ENCODE peak calls at places on chromosomes 12 and 14, in eight cellular contexts. N, L, H, R, I, V, X and E are unnamed samples.

GRCh38 chr14:93549578-93549977 is 118.8 kb downstream of the UNC79 start:
- DNase-seq in N (no peak), L (no peak), H (peak; percentile 15), R (no peak), I (no peak), V (peak; percentile 45), X (no peak), E (no peak)

GRCh38 chr14:64684091-64684490 is 20.1 kb upstream of the PLEKHG3 start:
- DNase-seq in N (no peak), L (no peak), H (no peak), R (no peak), I (no peak), V (no peak), X (peak; percentile 24), E (no peak)

GRCh38 chr14:103395245-103395644 is 10.0 kb downstream of the MARK3 start:
- DNase-seq in N (peak; percentile 21), L (no peak), H (no peak), R (peak; percentile 49), I (no peak), V (no peak), X (no peak), E (no peak)

GRCh38 chr14:64879635-64880381 is at the start of gene SPTB:
- DNase-seq in N (peak; percentile 32), L (no peak), H (no peak), R (no peak), I (peak; percentile 47), V (peak; percentile 28), X (peak; percentile 79), E (no peak)

GRCh38 chr14:26873556-26873955 is 275.7 kb upstream of the NOVA1 start:
- DNase-seq in N (no peak), L (no peak), H (no peak), R (no peak), I (no peak), V (no peak), X (no peak), E (no peak)

GRCh38 chr14:93113678-93114067 is 2.1 kb downstream of the ITPK1 start:
- DNase-seq in N (no peak), L (no peak), H (no peak), R (no peak), I (no peak), V (no peak), X (no peak), E (no peak)

GRCh38 chr12:57238854-57239554 is 9.5 kb downstream of the SHMT2 start:
- DNase-seq in N (peak; percentile 84), L (no peak), H (peak; percentile 90), R (peak; percentile 48), I (peak; percentile 69), V (peak; percentile 92), X (peak; percentile 91), E (peak; percentile 88)

GRCh38 chr12:22282283-22282682 is 52.2 kb downstream of the ST8SIA1 start:
- DNase-seq in N (no peak), L (no peak), H (no peak), R (no peak), I (no peak), V (no peak), X (no peak), E (no peak)

GRCh38 chr12:75666980-75667359 is 155.6 kb upstream of the KRR1 start:
- DNase-seq in N (no peak), L (no peak), H (no peak), R (no peak), I (no peak), V (peak; percentile 27), X (no peak), E (no peak)

GRCh38 chr14:81298122-81298521 is 77.4 kb upstream of the GTF2A1 start:
- DNase-seq in N (no peak), L (no peak), H (no peak), R (no peak), I (no peak), V (no peak), X (no peak), E (no peak)

GRCh38 chr14:90514015-90514398 is 117.2 kb downstream of the CALM1 start:
- DNase-seq in N (no peak), L (no peak), H (no peak), R (no peak), I (no peak), V (no peak), X (no peak), E (no peak)

GRCh38 chr14:77278461-77279230 is 7.6 kb upstream of the NGB start:
- DNase-seq in N (no peak), L (no peak), H (no peak), R (no peak), I (no peak), V (no peak), X (no peak), E (no peak)

GRCh38 chr12:124428792-124429281 is 133.9 kb downstream of the RFLNA start:
- DNase-seq in N (no peak), L (no peak), H (no peak), R (no peak), I (no peak), V (no peak), X (no peak), E (no peak)

GRCh38 chr14:23171251-23171975 is 12.0 kb downstream of the SLC7A8 start:
- DNase-seq in N (no peak), L (no peak), H (no peak), R (no peak), I (no peak), V (no peak), X (no peak), E (no peak)

GRCh38 chr12:70644836-70645235 is 7.6 kb upstream of the PTPRB start:
- DNase-seq in N (no peak), L (no peak), H (no peak), R (no peak), I (no peak), V (no peak), X (no peak), E (no peak)

GRCh38 chr12:96862326-96862725 is 44.7 kb upstream of the NEDD1 start:
- DNase-seq in N (no peak), L (no peak), H (no peak), R (no peak), I (no peak), V (no peak), X (no peak), E (no peak)

GRCh38 chr12:5022465-5023061 is 21.1 kb upstream of the KCNA5 start:
- DNase-seq in N (peak; percentile 13), L (no peak), H (peak; percentile 65), R (no peak), I (no peak), V (peak; percentile 11), X (no peak), E (no peak)

GRCh38 chr12:116879509-116880212 is 1.6 kb downstream of the HRK start:
- DNase-seq in N (no peak), L (no peak), H (peak; percentile 60), R (peak; percentile 37), I (no peak), V (no peak), X (no peak), E (no peak)

GRCh38 chr14:79724934-79725717 is 486.2 kb downstream of the DIO2 start:
- DNase-seq in N (no peak), L (no peak), H (no peak), R (no peak), I (no peak), V (no peak), X (no peak), E (no peak)

GRCh38 chr12:123089631-123090353 is 61.1 kb downstream of the PITPNM2 start:
- DNase-seq in N (no peak), L (no peak), H (no peak), R (peak; percentile 96), I (no peak), V (no peak), X (no peak), E (no peak)

DNA sequence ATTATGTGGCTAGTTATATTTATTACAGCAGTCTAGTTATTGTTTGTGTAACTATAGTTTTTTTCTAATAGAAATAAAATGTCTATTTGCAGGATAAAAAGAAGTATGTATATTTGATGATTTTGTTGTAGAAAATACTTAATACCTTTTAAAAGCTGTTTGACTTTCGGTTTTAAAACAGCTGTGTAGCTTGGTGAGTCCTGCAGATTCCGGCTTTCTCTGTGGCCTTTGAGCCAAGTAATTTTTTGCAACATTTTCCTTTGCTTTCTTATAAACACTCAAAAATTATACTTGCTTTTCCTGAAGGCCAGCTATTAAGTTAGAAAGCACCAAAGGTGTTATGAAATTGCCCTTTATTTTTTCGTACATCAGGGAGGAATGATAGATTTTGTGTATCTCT is 63.5 kb downstream of the CRADD start:
- DNase-seq in N (no peak), L (no peak), H (no peak), R (no peak), I (no peak), V (no peak), X (no peak), E (no peak)
- H3K4me1 ChIP-seq in N (peaks cover 23% of the 10 kb centered on the region), L (peaks cover 71% of the 10 kb centered on the region), H (no peaks in the 10 kb centered on the region), R (peaks cover 18% of the 10 kb centered on the region), I (peaks cover 4% of the 10 kb centered on the region), V (peaks cover 10% of the 10 kb centered on the region), X (peaks cover 19% of the 10 kb centered on the region), E (peaks cover 5% of the 10 kb centered on the region)

GRCh38 chr14:95264271-95264973 is 55.3 kb downstream of the CLMN start:
- DNase-seq in N (no peak), L (no peak), H (no peak), R (no peak), I (no peak), V (no peak), X (no peak), E (no peak)
- H3K27ac ChIP-seq in N (no peak overlapping the region), L (no peak overlapping the region), H (peak overlapping the region; percentile 84), R (peak overlapping the region; percentile 98), I (no peak overlapping the region), V (peak overlapping the region; percentile 88), X (no peak overlapping the region), E (peak overlapping the region; percentile 74)

DNA sequence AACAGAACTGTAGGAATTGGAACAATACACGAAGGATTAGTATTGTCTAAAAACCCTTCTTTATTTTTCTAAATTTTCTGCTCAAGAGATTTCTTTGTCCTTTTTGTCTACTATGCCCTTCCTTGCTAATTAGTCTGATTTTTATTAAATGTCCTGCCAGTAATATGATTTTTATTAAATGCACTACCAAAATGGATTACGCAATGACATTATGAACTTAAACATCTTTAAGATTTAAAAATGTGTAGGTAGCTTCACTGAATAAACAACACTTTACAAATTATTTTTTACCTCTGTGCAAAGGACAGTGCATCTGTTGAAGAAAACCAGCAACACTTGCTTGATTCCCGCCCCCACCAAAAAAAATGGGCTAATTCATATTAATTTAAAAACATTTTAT is 8.2 kb upstream of the PAX9 start:
- DNase-seq in N (no peak), L (no peak), H (no peak), R (no peak), I (no peak), V (no peak), X (no peak), E (no peak)
- H3K4me3 ChIP-seq in N (no peak overlapping the region), L (no peak overlapping the region), H (no peak overlapping the region), R (no peak overlapping the region), I (no peak overlapping the region), V (no peak overlapping the region), X (no peak overlapping the region), E (no peak overlapping the region)

DNA sequence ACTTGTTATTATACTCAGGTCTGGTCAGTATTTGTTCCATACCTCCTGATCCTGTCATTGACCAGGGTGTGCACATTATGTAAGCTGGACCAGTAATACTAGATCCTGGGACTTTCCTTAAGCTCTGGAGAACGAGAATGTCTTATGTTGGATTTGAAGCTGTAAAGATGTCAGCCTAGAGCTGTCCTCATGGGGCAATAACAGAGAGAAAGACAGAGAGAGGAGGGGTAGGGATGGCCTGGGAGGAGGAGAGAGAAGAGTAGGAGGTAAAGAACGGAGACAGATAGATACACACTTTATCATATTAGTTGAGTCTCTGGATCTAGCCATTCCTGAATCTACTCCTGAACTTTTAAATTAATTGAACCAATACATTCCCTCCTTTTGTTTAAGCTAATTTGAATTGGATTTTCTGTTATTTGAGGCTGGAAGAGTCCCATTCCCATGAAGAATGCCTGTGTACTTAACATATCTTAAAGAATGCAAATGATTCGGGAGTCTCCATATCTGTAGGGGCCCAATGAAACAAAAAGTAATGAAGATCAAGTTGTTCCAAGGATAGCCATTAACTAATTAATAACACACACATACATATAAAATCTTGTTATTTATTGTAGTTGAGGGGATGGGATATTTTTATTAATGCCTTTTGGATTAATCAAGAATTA is 55.9 kb downstream of the PLEKHA5 start:
- DNase-seq in N (no peak), L (no peak), H (no peak), R (no peak), I (no peak), V (no peak), X (no peak), E (no peak)
- H3K4me1 ChIP-seq in N (no peaks in the 10 kb centered on the region), L (peaks cover 52% of the 10 kb centered on the region), H (no peaks in the 10 kb centered on the region), R (no peaks in the 10 kb centered on the region), I (no peaks in the 10 kb centered on the region), V (peaks cover 7% of the 10 kb centered on the region), X (no peaks in the 10 kb centered on the region), E (no peaks in the 10 kb centered on the region)